ENCODE peak calls at places on chromosome 19, in six cellular contexts. V, K, S, U, G and B are unnamed samples.

GRCh38 chr19:45071969-45072790 is 4.1 kb downstream of the ZNF296 start:
- DNase-seq in V (no peak), K (no peak), S (no peak), U (no peak), G (no peak), B (no peak)

GRCh38 chr19:17953316-17953801 is 13.5 kb upstream of the KCNN1 start:
- DNase-seq in V (no peak), K (no peak), S (no peak), U (no peak), G (no peak), B (no peak)

GRCh38 chr19:44576843-44577565 is 36.4 kb upstream of the IGSF23 start:
- DNase-seq in V (no peak), K (peak), S (peak), U (peak), G (no peak), B (peak)

GRCh38 chr19:35963514-35963913 is 27.3 kb downstream of the LRFN3 start:
- DNase-seq in V (no peak), K (peak), S (peak), U (peak), G (no peak), B (no peak)

GRCh38 chr19:27890206-27890605 is 1322.7 kb downstream of the UQCRFS1 start:
- DNase-seq in V (no peak), K (no peak), S (no peak), U (no peak), G (no peak), B (no peak)

GRCh38 chr19:33513424-33513823 is 8.2 kb downstream of the PEPD start:
- DNase-seq in V (no peak), K (no peak), S (no peak), U (no peak), G (no peak), B (no peak)

GRCh38 chr19:34963531-34964406 is at the start of gene ZNF792:
- DNase-seq in V (peak), K (peak), S (peak), U (peak), G (no peak), B (peak)

GRCh38 chr19:21084343-21084742 is 2.3 kb downstream of the ZNF714 start:
- DNase-seq in V (no peak), K (peak), S (peak), U (no peak), G (no peak), B (no peak)

GRCh38 chr19:31418055-31418454 is 68.8 kb upstream of the TSHZ3 start:
- DNase-seq in V (no peak), K (no peak), S (no peak), U (no peak), G (no peak), B (no peak)

GRCh38 chr19:14004619-14005380 is 1.3 kb downstream of the RFX1 start:
- DNase-seq in V (peak), K (no peak), S (no peak), U (no peak), G (no peak), B (peak)

GRCh38 chr19:42284641-42285341 is 15.7 kb downstream of the CIC start:
- DNase-seq in V (no peak), K (no peak), S (no peak), U (no peak), G (no peak), B (peak)

GRCh38 chr19:14425696-14426138 is 6.6 kb upstream of the DDX39A start:
- DNase-seq in V (no peak), K (peak), S (peak), U (no peak), G (no peak), B (no peak)

GRCh38 chr19:35211545-35212230 is 16.9 kb downstream of the FAM187B start:
- DNase-seq in V (peak), K (no peak), S (no peak), U (no peak), G (no peak), B (peak)

GRCh38 chr19:36043952-36044351 is 10.1 kb downstream of the THAP8 start:
- DNase-seq in V (no peak), K (no peak), S (no peak), U (no peak), G (no peak), B (no peak)

GRCh38 chr19:44356383-44357111 is at the start of gene ZNF112:
- DNase-seq in V (peak), K (peak), S (peak), U (peak), G (peak), B (peak)

GRCh38 chr19:58261968-58262921 is 16.5 kb upstream of the ZNF8 start:
- DNase-seq in V (no peak), K (no peak), S (peak), U (peak), G (no peak), B (no peak)

GRCh38 chr19:14433454-14434156 is 499 bp downstream of the PKN1 start:
- DNase-seq in V (no peak), K (no peak), S (no peak), U (peak), G (no peak), B (peak)

GRCh38 chr19:55400281-55401087 is 7.1 kb downstream of the UBE2S start:
- DNase-seq in V (no peak), K (no peak), S (no peak), U (no peak), G (no peak), B (no peak)

GRCh38 chr19:35712910-35713845 is 4.6 kb upstream of the KMT2B start:
- DNase-seq in V (no peak), K (no peak), S (no peak), U (no peak), G (no peak), B (peak)

GRCh38 chr19:45939792-45940514 is 25.4 kb upstream of the NANOS2 start:
- DNase-seq in V (no peak), K (no peak), S (no peak), U (no peak), G (no peak), B (no peak)

GRCh38 chr19:54298357-54299125 is 14.4 kb downstream of the LILRA5 start:
- DNase-seq in V (no peak), K (no peak), S (no peak), U (no peak), G (no peak), B (no peak)

GRCh38 chr19:28221736-28222135 is 991.2 kb downstream of the UQCRFS1 start:
- DNase-seq in V (no peak), K (peak), S (no peak), U (no peak), G (no peak), B (no peak)

GRCh38 chr19:45391346-45391745 is 13.5 kb downstream of the PPP1R13L start:
- DNase-seq in V (no peak), K (no peak), S (no peak), U (peak), G (no peak), B (no peak)

GRCh38 chr19:28168557-28168956 is 1044.4 kb downstream of the UQCRFS1 start:
- DNase-seq in V (no peak), K (peak), S (peak), U (no peak), G (no peak), B (no peak)

GRCh38 chr19:50379602-50380001 is 3.3 kb downstream of the NR1H2 start:
- DNase-seq in V (no peak), K (no peak), S (no peak), U (no peak), G (no peak), B (no peak)

GRCh38 chr19:12202250-12202649 is 39.4 kb downstream of the ZNF136 start:
- DNase-seq in V (peak), K (no peak), S (no peak), U (no peak), G (no peak), B (peak)
- TF ChIP-seq CTCF in V (peak), K (no peak), S (no peak), U (peak), G (no peak), B (peak)

DNA sequence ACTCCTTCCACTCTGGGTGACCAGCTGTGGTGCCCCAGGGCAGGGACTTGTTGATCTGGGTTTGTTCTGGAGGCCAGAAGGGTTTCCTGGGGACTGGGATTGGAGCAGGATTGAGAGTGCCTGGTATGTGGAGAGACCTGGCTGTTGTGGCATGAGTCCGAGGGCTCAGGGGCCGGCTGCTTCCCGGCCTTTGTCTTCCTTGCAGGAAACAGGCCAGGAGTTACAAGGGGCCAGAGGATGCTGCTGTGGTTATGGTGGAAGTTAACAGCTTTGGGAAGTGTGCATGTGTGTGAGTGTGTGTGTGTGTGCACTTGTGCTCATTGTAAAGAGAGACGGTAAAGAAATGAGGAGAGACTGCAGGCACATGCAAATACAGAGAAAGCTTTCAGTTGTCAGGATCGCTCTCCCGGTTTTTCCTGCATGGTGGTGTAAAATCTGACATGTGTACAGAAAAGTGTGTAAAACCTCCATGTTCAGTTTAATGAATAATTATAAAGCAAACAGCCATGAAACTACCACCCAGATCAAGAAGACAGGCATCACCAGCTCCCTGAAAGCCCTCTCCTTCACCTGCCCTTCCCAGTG is 19.0 kb downstream of the PAK4 start:
- DNase-seq in V (no peak), K (peak), S (peak), U (no peak), G (no peak), B (no peak)
- H3K4me3 ChIP-seq in V (no peak), K (no peak), S (no peak), U (no peak), G (no peak), B (no peak)

DNA sequence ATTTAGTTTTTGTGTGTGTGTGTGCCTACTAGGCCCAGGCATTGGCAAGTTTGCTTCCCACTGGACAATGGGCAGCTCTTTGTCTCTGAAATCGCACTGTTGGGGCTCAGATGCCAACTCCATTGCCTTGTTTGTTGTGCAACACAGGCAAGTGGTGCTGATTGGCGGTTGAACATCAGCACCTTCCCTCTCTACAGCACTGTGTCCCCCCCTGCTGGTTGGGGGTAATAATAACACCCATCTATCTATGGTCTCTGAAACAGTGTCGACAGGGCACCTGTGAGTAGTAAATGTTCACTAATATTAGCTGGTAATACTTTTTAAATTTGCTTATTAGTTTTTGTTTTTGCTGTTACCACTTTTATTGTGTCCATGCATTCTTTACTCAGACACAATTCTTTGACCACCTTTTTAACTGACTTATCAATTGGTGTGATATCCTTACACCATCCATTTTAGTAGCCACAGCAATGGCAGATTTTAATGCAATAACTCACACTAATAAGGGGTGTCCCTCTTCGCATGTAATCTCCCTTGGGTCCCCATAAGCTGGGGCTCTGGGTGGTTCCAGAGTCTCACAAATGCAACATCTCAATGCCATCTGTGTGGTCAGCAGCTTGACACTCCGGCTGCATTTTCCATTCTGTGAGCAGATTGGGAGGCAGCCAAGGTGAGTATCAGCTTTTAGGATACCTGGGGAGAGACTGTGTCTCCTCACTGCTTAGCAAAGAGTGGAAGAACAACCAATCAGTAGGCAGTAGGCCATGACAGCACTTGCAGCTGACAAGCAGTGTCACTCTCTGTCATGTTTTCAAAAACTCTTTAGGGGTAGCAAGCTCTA is 47.7 kb upstream of the UQCRFS1 start:
- DNase-seq in V (no peak), K (no peak), S (no peak), U (no peak), G (no peak), B (no peak)
- TF ChIP-seq CTCF in V (peak), K (peak), S (peak), U (peak), G (peak), B (no peak)

GRCh38 chr19:47240561-47240960 is 9.6 kb upstream of the BBC3 start:
- DNase-seq in V (no peak), K (no peak), S (no peak), U (no peak), G (no peak), B (no peak)
- H3K4me3 ChIP-seq in V (no peak), K (no peak), S (no peak), U (peak), G (no peak), B (no peak)

GRCh38 chr19:52734340-52734892 is 428 bp downstream of the ZNF611 start:
- DNase-seq in V (peak), K (no peak), S (peak), U (no peak), G (no peak), B (no peak)

GRCh38 chr19:52735734-52736133 is 890 bp upstream of the ZNF611 start:
- DNase-seq in V (peak), K (peak), S (peak), U (peak), G (no peak), B (peak)

GRCh38 chr19:52739576-52739975 is 4.7 kb upstream of the ZNF611 start:
- DNase-seq in V (no peak), K (no peak), S (no peak), U (no peak), G (no peak), B (no peak)

DNA sequence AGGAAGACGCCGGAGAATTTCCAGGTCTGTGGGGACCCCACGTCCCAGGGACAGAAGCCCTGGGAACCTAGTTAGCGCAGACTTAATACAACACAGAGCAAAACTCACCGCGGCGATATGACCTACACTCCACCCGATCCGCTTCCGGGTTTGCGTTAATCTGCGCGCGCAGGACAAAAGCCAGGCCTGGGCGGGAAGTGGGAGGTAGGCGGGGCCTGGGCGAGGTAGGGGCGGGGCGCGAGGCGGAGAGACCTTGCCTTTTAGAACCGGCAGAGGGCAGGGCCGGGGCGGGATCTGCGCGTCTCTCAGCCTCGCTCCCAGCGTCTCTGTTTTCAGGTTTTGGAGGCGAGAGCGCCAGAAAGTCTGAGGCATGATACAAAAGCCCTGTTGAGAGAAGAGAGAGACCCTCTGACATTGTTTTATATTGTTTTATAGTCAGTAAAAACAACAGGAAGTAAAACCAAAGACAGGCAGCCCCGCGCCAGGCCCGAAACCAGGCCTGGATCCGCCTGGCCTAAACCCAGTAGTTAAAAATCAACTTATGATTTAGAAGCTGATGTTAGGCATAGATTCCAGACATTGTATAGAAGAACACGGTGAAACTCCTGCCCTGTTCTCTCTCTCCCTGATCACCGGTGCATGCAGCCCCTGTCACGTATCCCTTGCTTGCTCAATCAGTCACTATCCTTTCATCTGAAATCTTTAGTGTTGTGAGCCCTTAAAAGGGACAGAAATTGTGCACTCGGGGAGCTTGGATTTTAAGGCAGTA is at the start of gene ZNF611:
- DNase-seq in V (peak), K (peak), S (peak), U (peak), G (peak), B (peak)
- TF ChIP-seq CTCF in V (peak), K (peak), S (peak), U (peak), G (peak), B (peak)

DNA sequence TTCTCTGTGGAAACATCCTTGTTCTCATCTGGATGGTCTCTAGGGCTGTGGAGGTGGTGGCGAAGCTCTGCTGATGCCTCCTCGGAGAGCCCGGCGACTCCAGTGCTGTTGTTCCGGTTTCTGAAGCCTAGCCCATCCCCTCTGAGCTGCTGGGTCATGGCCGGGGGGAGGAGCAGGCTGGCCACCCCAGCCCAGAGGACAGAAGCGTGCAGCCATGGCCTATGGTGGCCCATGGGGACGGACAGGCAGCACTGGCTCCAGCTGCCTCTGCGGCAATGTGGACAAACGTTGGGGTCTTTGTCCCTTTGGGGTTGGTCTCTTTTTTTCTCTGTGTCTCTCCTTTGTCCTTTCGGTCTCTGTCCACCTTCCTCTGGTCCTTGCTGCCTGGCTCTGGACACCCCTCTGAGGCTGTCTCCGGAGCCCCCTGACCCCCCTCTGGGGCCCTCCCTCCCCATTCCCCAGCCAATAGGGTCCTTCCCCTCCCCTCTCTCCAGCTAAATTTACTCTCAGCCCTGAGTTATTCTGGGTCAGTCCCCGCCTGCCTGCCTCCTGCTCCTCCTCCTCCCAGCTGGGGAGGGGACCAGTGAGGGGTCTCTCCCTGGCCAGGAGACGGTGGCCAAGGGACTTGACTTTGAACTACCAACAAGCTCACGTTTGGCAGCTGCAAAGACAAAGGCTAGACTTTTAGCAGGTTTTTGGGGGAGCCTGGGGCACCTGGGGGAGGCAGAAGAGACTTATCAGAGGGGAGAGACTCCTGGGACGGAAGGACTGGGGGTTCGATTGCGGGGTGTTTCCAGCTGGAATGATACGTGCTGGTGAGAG is at the start of gene HRC:
- DNase-seq in V (peak), K (no peak), S (no peak), U (no peak), G (no peak), B (no peak)
- H3K4me3 ChIP-seq in V (peak), K (no peak), S (no peak), U (no peak), G (no peak), B (no peak)

DNA sequence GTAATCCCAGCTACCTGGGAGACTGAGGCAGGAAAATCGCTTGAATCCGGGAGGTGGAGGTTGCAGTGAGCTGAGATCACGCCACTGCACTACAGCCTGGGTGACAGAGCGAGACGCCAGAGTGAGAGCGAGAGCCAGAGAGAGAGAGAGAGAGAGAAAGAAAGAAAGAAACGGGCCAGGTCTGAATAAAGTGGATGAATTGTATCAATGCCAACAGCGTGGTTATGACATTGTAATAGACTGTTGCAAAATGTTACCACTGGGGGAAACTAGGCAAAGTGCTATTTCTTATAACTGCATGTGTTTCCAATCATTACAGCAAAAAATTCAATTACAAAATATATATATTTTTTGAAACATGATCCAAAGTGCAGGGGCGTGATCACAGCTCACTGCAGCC is 11.8 kb upstream of the BTBD2 start:
- DNase-seq in V (no peak), K (peak), S (peak), U (peak), G (no peak), B (no peak)
- TF ChIP-seq CTCF in V (no peak), K (no peak), S (no peak), U (no peak), G (no peak), B (no peak)

GRCh38 chr19:3555653-3556422 is 1.5 kb downstream of the MFSD12 start:
- DNase-seq in V (no peak), K (no peak), S (no peak), U (no peak), G (no peak), B (no peak)
- H3K4me3 ChIP-seq in V (peak), K (peak), S (peak), U (peak), G (peak), B (peak)

DNA sequence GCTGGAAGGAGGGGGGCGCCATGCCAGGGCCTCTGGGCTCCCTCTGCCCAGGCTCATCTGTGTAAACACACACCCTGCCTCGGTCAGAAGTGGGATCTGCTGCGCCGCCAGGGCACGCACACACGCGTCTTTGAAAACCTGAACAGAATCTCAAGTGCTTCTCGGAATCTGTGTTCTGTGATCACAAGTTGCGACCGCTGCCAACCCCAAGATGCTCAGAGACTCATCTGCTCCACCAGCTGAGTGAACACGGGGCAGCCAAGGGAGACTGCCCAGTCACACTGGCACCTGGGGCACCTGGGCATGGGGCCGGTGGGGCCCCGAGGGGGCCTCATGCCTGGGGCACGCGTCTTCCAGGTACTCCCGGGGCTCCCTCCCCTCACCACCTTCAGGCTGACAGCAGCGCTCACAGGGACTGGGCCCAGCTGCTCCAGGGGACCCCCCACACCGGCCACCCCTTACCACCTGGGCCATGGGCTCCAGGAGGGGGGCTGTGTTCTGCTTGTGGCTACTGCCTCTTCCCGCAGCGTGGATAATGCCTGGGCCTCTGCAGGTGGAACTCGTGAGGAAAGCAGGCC is 59.0 kb downstream of the KLF2 start:
- DNase-seq in V (no peak), K (no peak), S (no peak), U (no peak), G (no peak), B (no peak)
- TF ChIP-seq CTCF in V (peak), K (peak), S (no peak), U (no peak), G (no peak), B (no peak)